ENCODE peak calls at places on chromosomes 3 and 15, in eight cellular contexts. H, I, J, T, B, D, L and X are unnamed samples. For H3K4me1, the result is how much of the 10 kb centered on the place peaks cover.

GRCh38 chr3:29465836-29466235 is 185.0 kb downstream of the RBMS3 start:
- DNase-seq in J (no peak), B (no peak), T (no peak), H (no peak), I (no peak), D (no peak), L (no peak), X (peak)

GRCh38 chr15:67409175-67409574 is 111.8 kb upstream of the C15orf61 start:
- DNase-seq in T (no peak), B (no peak), H (no peak), L (no peak), J (no peak), I (no peak), D (no peak), X (no peak)

GRCh38 chr15:33188159-33188558 is 6.4 kb downstream of the FMN1 start:
- DNase-seq in L (no peak), B (no peak), D (no peak), T (no peak), H (no peak), I (no peak), J (no peak), X (no peak)

GRCh38 chr3:89560546-89560945 is 453.1 kb downstream of the EPHA3 start:
- DNase-seq in B (no peak), I (no peak), L (no peak), D (no peak), J (no peak), H (no peak), T (no peak), X (no peak)

GRCh38 chr3:170117134-170117533 is 64.4 kb downstream of the PHC3 start:
- DNase-seq in I (no peak), B (no peak), H (no peak), L (no peak), T (no peak), J (no peak), D (no peak), X (no peak)

GRCh38 chr3:154728285-154728684 is 298.3 kb upstream of the GPR149 start:
- DNase-seq in T (no peak), H (no peak), I (no peak), J (no peak), D (no peak), L (no peak), B (no peak), X (no peak)

GRCh38 chr3:128188958-128189357 is 35.7 kb downstream of the EEFSEC start:
- DNase-seq in L (no peak), I (no peak), D (no peak), H (no peak), J (no peak), T (no peak), B (no peak), X (no peak)

GRCh38 chr15:84857418-84858004 is 27.0 kb upstream of the SLC28A1 start:
- DNase-seq in T (no peak), H (no peak), B (no peak), D (no peak), J (no peak), I (no peak), L (no peak), X (no peak)

GRCh38 chr3:180690061-180690460 is 10.8 kb upstream of the CCDC39 start:
- DNase-seq in D (no peak), I (no peak), T (no peak), H (no peak), B (no peak), J (no peak), L (no peak), X (no peak)

GRCh38 chr3:171132873-171133272 is 106.4 kb upstream of the SLC2A2 start:
- DNase-seq in J (no peak), I (no peak), B (no peak), L (no peak), D (no peak), H (no peak), T (no peak), X (no peak)

GRCh38 chr3:58586776-58587192 is 9.6 kb upstream of the FAM107A start:
- DNase-seq in I (no peak), T (no peak), H (no peak), L (no peak), D (no peak), J (no peak), B (no peak), X (peak)

GRCh38 chr15:31606261-31606669 is 279.6 kb downstream of the KLF13 start:
- DNase-seq in H (no peak), B (no peak), J (no peak), D (no peak), L (no peak), T (no peak), I (no peak), X (no peak)

GRCh38 chr3:30286811-30287210 is 319.6 kb upstream of the TGFBR2 start:
- DNase-seq in L (no peak), H (no peak), J (no peak), B (no peak), I (no peak), D (no peak), T (no peak), X (no peak)

DNA sequence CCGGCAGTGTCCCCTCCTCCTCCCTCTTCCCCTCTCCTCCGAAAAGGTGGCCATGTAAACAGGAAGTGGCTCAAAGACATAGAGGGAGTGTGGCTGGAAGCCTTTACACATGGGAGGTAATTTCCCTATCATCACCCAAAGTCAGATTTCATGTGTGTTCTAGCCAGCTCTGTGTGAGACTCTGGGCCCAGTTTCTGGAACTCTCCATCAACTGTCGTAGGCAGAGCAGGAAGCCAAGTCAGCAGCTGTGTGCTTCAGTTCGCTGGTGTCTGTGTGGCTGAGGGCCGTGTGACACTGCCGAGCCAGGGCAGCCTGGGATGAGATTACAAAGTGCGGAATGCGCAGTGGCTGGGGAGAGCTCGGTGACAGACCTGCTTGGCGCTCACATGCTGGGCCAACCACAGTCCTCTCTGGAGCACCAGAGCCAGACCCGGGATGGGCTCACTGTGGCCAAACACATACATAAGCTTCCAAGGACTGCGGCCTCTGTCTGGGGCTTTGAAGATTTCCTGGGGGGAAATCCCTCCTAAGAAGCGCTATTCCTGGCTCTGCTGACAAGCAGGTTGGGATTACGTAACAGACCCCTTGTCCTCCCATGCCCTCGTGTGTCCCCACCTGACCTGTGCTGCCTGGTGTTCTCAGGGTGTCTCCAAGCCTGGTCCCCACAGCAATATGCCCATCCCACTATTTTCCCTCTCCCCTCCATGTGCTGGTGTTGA is 50.7 kb downstream of the UMPS start:
- DNase-seq in J (peak), L (peak), H (no peak), I (peak), B (peak), D (peak), T (no peak), X (peak)
- H3K4me1 ChIP-seq in J (under half), L (under half), H (under half), I (half or more), B (under half), D (under half), T (under half), X (under half)

GRCh38 chr3:108589081-108589997 is at the start of the genes CIP2A and DZIP3:
- DNase-seq in L (peak), T (peak), H (peak), I (peak), J (peak), D (peak), B (peak), X (peak)
- TF ChIP-seq POLR2A in L (peak), T (no peak), H (peak), I (peak), J (peak), D (peak), B (peak), X (no peak)

DNA sequence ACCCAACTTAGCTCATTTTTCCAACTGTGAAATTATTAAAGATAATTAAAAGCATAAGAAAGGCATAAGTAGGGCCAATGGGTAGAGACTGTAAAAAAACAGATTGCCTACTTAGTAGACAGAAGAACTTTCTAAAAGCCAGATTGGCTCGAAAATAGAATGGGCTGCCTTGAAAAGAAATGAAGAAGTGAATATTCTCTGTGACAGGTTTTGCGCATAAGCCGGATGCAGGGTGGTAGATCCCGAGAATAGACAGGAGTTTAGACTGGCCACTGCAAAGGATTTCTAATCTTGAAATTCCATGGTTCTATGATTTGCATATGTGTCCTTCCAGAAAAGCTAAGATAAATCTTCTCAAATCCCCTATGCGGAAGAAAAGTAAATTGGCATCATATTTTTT is 173.3 kb upstream of the ICE2 start:
- DNase-seq in I (no peak), H (no peak), T (no peak), J (no peak), D (no peak), L (no peak), B (no peak), X (no peak)
- H3K4me1 ChIP-seq in I (under half), H (under half), T (under half), J (under half), D (under half), L (under half), B (under half), X (under half)

GRCh38 chr3:122671543-122671942 is 9.1 kb upstream of the PARP14 start:
- DNase-seq in J (peak), I (no peak), T (no peak), L (no peak), D (no peak), B (no peak), H (no peak), X (peak)
- TF ChIP-seq POLR2A in J (no peak), I (no peak), T (no peak), L (no peak), D (no peak), B (no peak), H (no peak), X (no peak)

GRCh38 chr15:90596943-90597342 is 67.2 kb downstream of the CRTC3 start:
- DNase-seq in D (no peak), B (no peak), J (no peak), L (no peak), T (no peak), I (no peak), H (no peak), X (no peak)

GRCh38 chr15:90593469-90594158 is 63.9 kb downstream of the CRTC3 start:
- DNase-seq in T (no peak), B (no peak), J (no peak), L (no peak), I (no peak), D (no peak), H (no peak), X (no peak)

GRCh38 chr15:90597477-90598052 is 67.8 kb downstream of the CRTC3 start:
- DNase-seq in J (no peak), L (no peak), H (no peak), T (no peak), D (no peak), I (no peak), B (no peak), X (no peak)

GRCh38 chr15:90594297-90594696 is 64.6 kb downstream of the CRTC3 start:
- DNase-seq in I (peak), L (peak), D (peak), H (no peak), J (peak), B (peak), T (peak), X (peak)

DNA sequence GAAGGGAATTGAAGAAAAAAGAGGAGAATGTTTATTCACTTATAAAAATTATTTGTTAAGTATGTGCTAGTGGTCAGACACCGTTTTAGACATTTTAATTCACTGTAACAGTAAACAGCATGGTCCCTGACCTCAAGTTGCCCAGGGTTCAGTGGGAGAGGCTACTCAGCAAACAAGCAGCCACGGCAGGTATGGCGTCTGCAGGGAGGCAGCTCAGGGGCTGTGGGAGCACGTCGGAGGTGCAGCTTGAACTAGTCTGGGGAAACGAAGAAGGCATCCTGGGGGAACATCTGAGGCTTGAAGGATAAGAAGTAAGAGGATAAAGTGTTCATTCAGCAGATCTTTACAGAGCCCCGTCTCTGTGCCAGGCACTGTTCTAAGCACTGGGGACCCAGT is 66.0 kb downstream of the CRTC3 start:
- DNase-seq in H (no peak), I (no peak), L (no peak), J (no peak), T (no peak), D (no peak), B (no peak), X (no peak)
- H3K4me1 ChIP-seq in H (under half), I (under half), L (under half), J (under half), T (under half), D (half or more), B (under half), X (under half)